ENCODE peak calls at places on chromosome 21, in seven cellular contexts. One of them, this sample, is unnamed.

GRCh38 chr21:44926364-44927101 is 5.8 kb upstream of the ITGB2 start:
- DNase-seq in AG04449: no peak
- DNase-seq in heart left ventricle: no peak
- DNase-seq in transverse colon: no peak
- DNase-seq in AG09309: peak; percentile 21
- DNase-seq in naive thymus-derived CD4-positive, alpha-beta T cell: peak; percentile 60
- DNase-seq in CD8-positive, alpha-beta memory T cell: peak; percentile 76
- DNase-seq in this sample: peak; percentile 65

GRCh38 chr21:41460578-41461527 is 34.8 kb downstream of the MX1 start:
- DNase-seq in transverse colon: peak; percentile 79
- DNase-seq in AG04449: no peak
- DNase-seq in heart left ventricle: peak; percentile 83
- DNase-seq in CD8-positive, alpha-beta memory T cell: peak; percentile 67
- DNase-seq in AG09309: peak; percentile 46
- DNase-seq in naive thymus-derived CD4-positive, alpha-beta T cell: peak; percentile 33
- DNase-seq in this sample: peak; percentile 36

GRCh38 chr21:42353623-42354022 is 2.8 kb upstream of the TFF2 start:
- DNase-seq in AG09309: no peak
- DNase-seq in transverse colon: no peak
- DNase-seq in AG04449: no peak
- DNase-seq in heart left ventricle: no peak
- DNase-seq in CD8-positive, alpha-beta memory T cell: no peak
- DNase-seq in naive thymus-derived CD4-positive, alpha-beta T cell: no peak
- DNase-seq in this sample: no peak

GRCh38 chr21:15383588-15383987 is 318.8 kb upstream of the NRIP1 start:
- DNase-seq in transverse colon: no peak
- DNase-seq in AG04449: no peak
- DNase-seq in heart left ventricle: no peak
- DNase-seq in naive thymus-derived CD4-positive, alpha-beta T cell: no peak
- DNase-seq in CD8-positive, alpha-beta memory T cell: no peak
- DNase-seq in AG09309: no peak
- DNase-seq in this sample: no peak

GRCh38 chr21:41059871-41060270 is 108.1 kb upstream of the BACE2 start:
- DNase-seq in heart left ventricle: no peak
- DNase-seq in AG04449: no peak
- DNase-seq in CD8-positive, alpha-beta memory T cell: no peak
- DNase-seq in AG09309: no peak
- DNase-seq in naive thymus-derived CD4-positive, alpha-beta T cell: no peak
- DNase-seq in transverse colon: no peak
- DNase-seq in this sample: no peak

GRCh38 chr21:43908167-43908566 is 43.1 kb downstream of the AGPAT3 start:
- DNase-seq in heart left ventricle: no peak
- DNase-seq in CD8-positive, alpha-beta memory T cell: no peak
- DNase-seq in naive thymus-derived CD4-positive, alpha-beta T cell: no peak
- DNase-seq in transverse colon: no peak
- DNase-seq in AG04449: no peak
- DNase-seq in AG09309: no peak
- DNase-seq in this sample: no peak

GRCh38 chr21:30227633-30228404 is 11.9 kb upstream of the CLDN8 start:
- DNase-seq in CD8-positive, alpha-beta memory T cell: no peak
- DNase-seq in naive thymus-derived CD4-positive, alpha-beta T cell: no peak
- DNase-seq in AG04449: peak; percentile 66
- DNase-seq in AG09309: no peak
- DNase-seq in transverse colon: no peak
- DNase-seq in heart left ventricle: no peak
- DNase-seq in this sample: no peak

GRCh38 chr21:17463441-17463840 is 49.4 kb upstream of the CXADR start:
- DNase-seq in CD8-positive, alpha-beta memory T cell: no peak
- DNase-seq in AG09309: peak; percentile 67
- DNase-seq in heart left ventricle: no peak
- DNase-seq in naive thymus-derived CD4-positive, alpha-beta T cell: no peak
- DNase-seq in transverse colon: no peak
- DNase-seq in AG04449: peak; percentile 66
- DNase-seq in this sample: no peak

GRCh38 chr21:42991992-42992740 is 17.8 kb downstream of the PKNOX1 start:
- DNase-seq in naive thymus-derived CD4-positive, alpha-beta T cell: no peak
- DNase-seq in AG09309: no peak
- DNase-seq in heart left ventricle: peak; percentile 85
- DNase-seq in AG04449: peak; percentile 62
- DNase-seq in transverse colon: peak; percentile 61
- DNase-seq in CD8-positive, alpha-beta memory T cell: no peak
- DNase-seq in this sample: no peak

GRCh38 chr21:28554660-28555475 is 437.8 kb downstream of the LTN1 start:
- DNase-seq in heart left ventricle: no peak
- DNase-seq in CD8-positive, alpha-beta memory T cell: no peak
- DNase-seq in AG09309: no peak
- DNase-seq in transverse colon: no peak
- DNase-seq in naive thymus-derived CD4-positive, alpha-beta T cell: no peak
- DNase-seq in AG04449: peak; percentile 26
- DNase-seq in this sample: no peak

GRCh38 chr21:43333301-43334062 is 93.4 kb downstream of the SIK1 start:
- DNase-seq in transverse colon: no peak
- DNase-seq in naive thymus-derived CD4-positive, alpha-beta T cell: no peak
- DNase-seq in AG04449: peak; percentile 79
- DNase-seq in CD8-positive, alpha-beta memory T cell: no peak
- DNase-seq in AG09309: peak; percentile 71
- DNase-seq in heart left ventricle: peak; percentile 47
- DNase-seq in this sample: no peak

GRCh38 chr21:32101206-32101763 is 177.6 kb downstream of the MIS18A start:
- DNase-seq in AG09309: no peak
- DNase-seq in CD8-positive, alpha-beta memory T cell: no peak
- DNase-seq in AG04449: no peak
- DNase-seq in naive thymus-derived CD4-positive, alpha-beta T cell: no peak
- DNase-seq in heart left ventricle: no peak
- DNase-seq in transverse colon: no peak
- DNase-seq in this sample: no peak

GRCh38 chr21:37072239-37072987 is 458 bp downstream of the PIGP start:
- DNase-seq in transverse colon: peak; percentile 11
- DNase-seq in AG04449: no peak
- DNase-seq in CD8-positive, alpha-beta memory T cell: peak; percentile 81
- DNase-seq in heart left ventricle: no peak
- DNase-seq in AG09309: peak; percentile 32
- DNase-seq in naive thymus-derived CD4-positive, alpha-beta T cell: peak; percentile 87
- DNase-seq in this sample: no peak

GRCh38 chr21:36923270-36923669 is 43.2 kb downstream of the HLCS start:
- DNase-seq in naive thymus-derived CD4-positive, alpha-beta T cell: no peak
- DNase-seq in heart left ventricle: no peak
- DNase-seq in CD8-positive, alpha-beta memory T cell: no peak
- DNase-seq in transverse colon: no peak
- DNase-seq in AG04449: no peak
- DNase-seq in AG09309: no peak
- DNase-seq in this sample: no peak

GRCh38 chr21:43810505-43811261 is 21.3 kb downstream of the RRP1 start:
- DNase-seq in AG04449: no peak
- DNase-seq in naive thymus-derived CD4-positive, alpha-beta T cell: peak; percentile 76
- DNase-seq in transverse colon: peak; percentile 93
- DNase-seq in CD8-positive, alpha-beta memory T cell: peak; percentile 89
- DNase-seq in heart left ventricle: peak; percentile 88
- DNase-seq in AG09309: no peak
- DNase-seq in this sample: peak; percentile 39

GRCh38 chr21:43681650-43682049 is 22.3 kb downstream of the RRP1B start:
- DNase-seq in naive thymus-derived CD4-positive, alpha-beta T cell: no peak
- DNase-seq in AG09309: no peak
- DNase-seq in CD8-positive, alpha-beta memory T cell: no peak
- DNase-seq in AG04449: no peak
- DNase-seq in heart left ventricle: no peak
- DNase-seq in transverse colon: no peak
- DNase-seq in this sample: no peak

GRCh38 chr21:16264314-16264713 is 534.5 kb downstream of the USP25 start:
- DNase-seq in naive thymus-derived CD4-positive, alpha-beta T cell: no peak
- DNase-seq in AG09309: no peak
- DNase-seq in CD8-positive, alpha-beta memory T cell: no peak
- DNase-seq in transverse colon: no peak
- DNase-seq in heart left ventricle: no peak
- DNase-seq in AG04449: no peak
- DNase-seq in this sample: no peak

GRCh38 chr21:31110430-31110829 is 72.2 kb upstream of the KRTAP19-8 start:
- DNase-seq in transverse colon: no peak
- DNase-seq in AG09309: no peak
- DNase-seq in AG04449: no peak
- DNase-seq in naive thymus-derived CD4-positive, alpha-beta T cell: no peak
- DNase-seq in heart left ventricle: no peak
- DNase-seq in CD8-positive, alpha-beta memory T cell: no peak
- DNase-seq in this sample: no peak

GRCh38 chr21:17763286-17764037 is 55.7 kb downstream of the C21orf91 start:
- DNase-seq in AG04449: no peak
- DNase-seq in AG09309: no peak
- DNase-seq in heart left ventricle: no peak
- DNase-seq in transverse colon: no peak
- DNase-seq in naive thymus-derived CD4-positive, alpha-beta T cell: no peak
- DNase-seq in CD8-positive, alpha-beta memory T cell: no peak
- DNase-seq in this sample: no peak

DNA sequence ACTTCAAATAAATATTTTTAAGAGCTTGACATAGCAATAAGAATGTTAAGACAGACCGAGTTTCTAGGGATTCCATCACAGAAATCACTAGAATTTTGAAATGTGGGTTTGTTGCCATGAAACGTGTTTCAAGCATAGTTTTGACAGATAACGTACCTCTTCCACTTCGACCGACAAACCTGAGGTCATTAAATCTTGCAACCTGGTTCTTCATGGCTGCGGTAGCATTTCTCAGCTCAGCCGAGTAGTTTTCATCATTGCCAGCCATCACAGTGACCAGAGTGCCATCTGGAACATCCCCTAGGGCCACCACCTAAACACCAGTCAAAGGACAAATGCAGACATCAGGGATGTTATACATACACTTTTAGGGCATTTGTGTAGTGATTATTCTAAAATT is 168.7 kb downstream of the RUNX1 start:
- DNase-seq in naive thymus-derived CD4-positive, alpha-beta T cell: no peak
- DNase-seq in AG09309: no peak
- DNase-seq in heart left ventricle: no peak
- DNase-seq in transverse colon: no peak
- DNase-seq in AG04449: no peak
- DNase-seq in CD8-positive, alpha-beta memory T cell: no peak
- DNase-seq in this sample: no peak
- H3K4me3 ChIP-seq in naive thymus-derived CD4-positive, alpha-beta T cell: no peak overlapping the region
- H3K4me3 ChIP-seq in AG09309: peak overlapping the region; percentile 1
- H3K4me3 ChIP-seq in heart left ventricle: no peak overlapping the region
- H3K4me3 ChIP-seq in transverse colon: no peak overlapping the region
- H3K4me3 ChIP-seq in AG04449: no peak overlapping the region
- H3K4me3 ChIP-seq in CD8-positive, alpha-beta memory T cell: no peak overlapping the region
- H3K4me3 ChIP-seq in this sample: no peak overlapping the region

DNA sequence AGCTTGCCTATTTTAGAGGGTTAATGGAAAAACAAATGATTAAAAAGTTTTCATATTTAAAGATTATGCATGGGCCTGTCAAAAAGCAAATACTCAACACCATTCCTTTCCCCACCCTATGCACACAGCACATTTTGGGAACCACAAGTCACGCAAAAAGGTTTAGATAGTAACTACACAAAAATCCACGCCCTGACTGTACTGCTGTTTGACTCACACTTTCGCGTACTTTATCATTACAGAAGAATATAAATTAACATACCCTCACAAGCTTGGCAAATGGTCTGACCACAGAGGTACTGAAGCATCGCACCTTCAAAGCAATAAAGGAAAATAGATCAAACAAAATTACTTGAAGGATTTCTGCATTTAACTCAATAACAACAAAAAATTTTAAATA is 1.4 kb downstream of the ATP5PO start:
- DNase-seq in heart left ventricle: no peak
- DNase-seq in AG04449: no peak
- DNase-seq in naive thymus-derived CD4-positive, alpha-beta T cell: no peak
- DNase-seq in CD8-positive, alpha-beta memory T cell: no peak
- DNase-seq in transverse colon: no peak
- DNase-seq in AG09309: no peak
- DNase-seq in this sample: no peak
- H3K4me3 ChIP-seq in heart left ventricle: peak overlapping the region; percentile 98
- H3K4me3 ChIP-seq in AG04449: no peak overlapping the region
- H3K4me3 ChIP-seq in naive thymus-derived CD4-positive, alpha-beta T cell: no peak overlapping the region
- H3K4me3 ChIP-seq in CD8-positive, alpha-beta memory T cell: no peak overlapping the region
- H3K4me3 ChIP-seq in transverse colon: no peak overlapping the region
- H3K4me3 ChIP-seq in AG09309: no peak overlapping the region
- H3K4me3 ChIP-seq in this sample: peak overlapping the region; percentile 96

GRCh38 chr21:46100020-46100419 is 2.1 kb downstream of the COL6A2 start:
- DNase-seq in naive thymus-derived CD4-positive, alpha-beta T cell: no peak
- DNase-seq in AG04449: no peak
- DNase-seq in AG09309: no peak
- DNase-seq in CD8-positive, alpha-beta memory T cell: no peak
- DNase-seq in transverse colon: no peak
- DNase-seq in heart left ventricle: no peak
- DNase-seq in this sample: no peak
- H3K4me3 ChIP-seq in naive thymus-derived CD4-positive, alpha-beta T cell: no peak overlapping the region
- H3K4me3 ChIP-seq in AG04449: peak overlapping the region; percentile 81
- H3K4me3 ChIP-seq in AG09309: peak overlapping the region; percentile 75
- H3K4me3 ChIP-seq in CD8-positive, alpha-beta memory T cell: no peak overlapping the region
- H3K4me3 ChIP-seq in transverse colon: peak overlapping the region; percentile 73
- H3K4me3 ChIP-seq in heart left ventricle: peak overlapping the region; percentile 89
- H3K4me3 ChIP-seq in this sample: no peak overlapping the region

GRCh38 chr21:34129039-34129891 is 55.9 kb downstream of the MRPS6 start:
- DNase-seq in transverse colon: peak; percentile 42
- DNase-seq in heart left ventricle: peak; percentile 84
- DNase-seq in AG04449: peak; percentile 58
- DNase-seq in naive thymus-derived CD4-positive, alpha-beta T cell: peak; percentile 79
- DNase-seq in CD8-positive, alpha-beta memory T cell: peak; percentile 53
- DNase-seq in AG09309: peak; percentile 64
- DNase-seq in this sample: peak; percentile 81
- H3K4me3 ChIP-seq in transverse colon: no peak overlapping the region
- H3K4me3 ChIP-seq in heart left ventricle: peak overlapping the region; percentile 39
- H3K4me3 ChIP-seq in AG04449: peak overlapping the region; percentile 29
- H3K4me3 ChIP-seq in naive thymus-derived CD4-positive, alpha-beta T cell: peak overlapping the region; percentile 22
- H3K4me3 ChIP-seq in CD8-positive, alpha-beta memory T cell: peak overlapping the region; percentile 1
- H3K4me3 ChIP-seq in AG09309: no peak overlapping the region
- H3K4me3 ChIP-seq in this sample: peak overlapping the region; percentile 17

This sample was measured in Jurkat, Clone E6-1.